ENCODE peak calls at places on chromosomes 16 and 17, in seven cellular contexts. L, D, Z, T, X, C and E are unnamed samples.

GRCh38 chr17:64097196-64097936 is 32.6 kb downstream of the ERN1 start:
- DNase-seq in L (no peak), C (peak), Z (no peak), X (no peak), D (no peak), T (no peak), E (no peak)

GRCh38 chr17:28811594-28812135 is 30.9 kb downstream of the FAM222B start:
- DNase-seq in C (no peak), L (no peak), Z (peak), D (peak), X (peak), T (peak), E (no peak)

GRCh38 chr17:47209499-47209898 is 351 bp downstream of the MYL4 start:
- DNase-seq in T (no peak), C (no peak), Z (no peak), X (no peak), L (no peak), D (no peak), E (no peak)

GRCh38 chr16:66662445-66663194 is 33.9 kb downstream of the CMTM4 start:
- DNase-seq in T (peak), C (no peak), D (peak), X (no peak), Z (peak), L (no peak), E (no peak)

GRCh38 chr16:74759564-74759963 is 15.1 kb downstream of the FA2H start:
- DNase-seq in C (no peak), Z (no peak), T (no peak), L (no peak), D (no peak), X (no peak), E (no peak)

GRCh38 chr17:74870512-74870911 is 2.3 kb downstream of the FDXR start:
- DNase-seq in D (no peak), C (peak), Z (no peak), X (no peak), L (no peak), T (no peak), E (no peak)

GRCh38 chr17:5019475-5019956 is 15.7 kb downstream of the SLC52A1 start:
- DNase-seq in L (no peak), D (peak), C (no peak), Z (no peak), T (peak), X (no peak), E (no peak)

GRCh38 chr16:3171181-3171854 is 16.7 kb upstream of the OR1F1 start:
- DNase-seq in Z (no peak), D (peak), X (peak), L (no peak), C (no peak), T (no peak), E (no peak)

GRCh38 chr16:87194172-87194571 is 123.0 kb downstream of the C16orf95 start:
- DNase-seq in T (no peak), X (peak), C (no peak), L (no peak), Z (no peak), D (no peak), E (no peak)

GRCh38 chr17:68468785-68469184 is 11.5 kb upstream of the WIPI1 start:
- DNase-seq in Z (no peak), X (no peak), C (no peak), T (no peak), D (no peak), L (no peak), E (no peak)

GRCh38 chr16:27671410-27671809 is 121.5 kb downstream of the KATNIP start:
- DNase-seq in X (no peak), T (peak), L (no peak), D (no peak), C (no peak), Z (peak), E (no peak)

GRCh38 chr16:55351936-55352335 is 27.9 kb downstream of the IRX6 start:
- DNase-seq in T (no peak), L (no peak), Z (no peak), D (no peak), X (no peak), C (no peak), E (no peak)

GRCh38 chr16:56530872-56531271 is 11.0 kb upstream of the BBS2 start:
- DNase-seq in D (no peak), Z (no peak), X (no peak), C (no peak), T (peak), L (no peak), E (no peak)

GRCh38 chr16:58843675-58844074 is 109.6 kb upstream of the GOT2 start:
- DNase-seq in T (no peak), D (peak), C (no peak), X (no peak), Z (peak), L (no peak), E (no peak)

GRCh38 chr16:56807011-56807675 is 57.9 kb upstream of the SLC12A3 start:
- DNase-seq in C (no peak), X (no peak), Z (peak), D (no peak), L (no peak), T (no peak), E (no peak)

GRCh38 chr17:37551788-37552187 is 57.4 kb downstream of the SYNRG start:
- DNase-seq in Z (no peak), D (no peak), X (no peak), T (peak), L (no peak), C (no peak), E (no peak)

GRCh38 chr16:11636172-11636721 is 32.0 kb upstream of the SNN start:
- DNase-seq in T (peak), L (no peak), C (no peak), X (no peak), D (no peak), Z (no peak), E (no peak)

GRCh38 chr17:7835818-7836595 is 2.0 kb downstream of the KDM6B start:
- DNase-seq in Z (peak), T (no peak), C (no peak), L (no peak), X (peak), D (peak), E (no peak)

GRCh38 chr17:65334391-65334790 is 197.2 kb downstream of the RGS9 start:
- DNase-seq in T (no peak), L (no peak), D (no peak), C (no peak), Z (no peak), X (no peak), E (peak)

GRCh38 chr16:12899529-12900168 is 1.7 kb upstream of the SHISA9 start:
- DNase-seq in D (no peak), T (peak), C (no peak), Z (no peak), X (no peak), L (no peak), E (no peak)

GRCh38 chr17:8160224-8160577 is 2.5 kb downstream of the VAMP2 start:
- DNase-seq in Z (no peak), T (no peak), L (no peak), X (no peak), C (no peak), D (no peak), E (no peak)

GRCh38 chr16:25256821-25257503 is 683 bp downstream of the ZKSCAN2 start:
- DNase-seq in T (peak), Z (peak), C (no peak), D (peak), L (no peak), X (no peak), E (no peak)

GRCh38 chr16:68436581-68436980 is 11.7 kb downstream of the SMPD3 start:
- DNase-seq in X (no peak), Z (peak), C (no peak), D (no peak), L (no peak), T (no peak), E (no peak)
- TF ChIP-seq CTCF in X (no peak), Z (no peak), C (no peak), D (peak), L (no peak), T (no peak), E (peak)

GRCh38 chr16:85480727-85481101 is 132.4 kb upstream of the GSE1 start:
- DNase-seq in C (no peak), D (no peak), L (no peak), X (no peak), T (no peak), Z (no peak), E (no peak)

GRCh38 chr16:85477801-85478363 is 135.2 kb upstream of the GSE1 start:
- DNase-seq in L (no peak), X (no peak), C (no peak), T (no peak), D (no peak), Z (no peak), E (no peak)

GRCh38 chr16:85481738-85482137 is 131.4 kb upstream of the GSE1 start:
- DNase-seq in T (no peak), C (no peak), L (no peak), X (no peak), Z (no peak), D (no peak), E (no peak)

GRCh38 chr16:85481206-85481605 is 131.9 kb upstream of the GSE1 start:
- DNase-seq in L (no peak), X (no peak), C (no peak), T (no peak), D (no peak), Z (no peak), E (no peak)

GRCh38 chr16:85479972-85480726 is 133.0 kb upstream of the GSE1 start:
- DNase-seq in D (no peak), C (no peak), Z (peak), X (no peak), T (no peak), L (no peak), E (no peak)
- TF ChIP-seq CTCF in D (no peak), C (no peak), Z (peak), X (no peak), T (peak), L (no peak), E (peak)

DNA sequence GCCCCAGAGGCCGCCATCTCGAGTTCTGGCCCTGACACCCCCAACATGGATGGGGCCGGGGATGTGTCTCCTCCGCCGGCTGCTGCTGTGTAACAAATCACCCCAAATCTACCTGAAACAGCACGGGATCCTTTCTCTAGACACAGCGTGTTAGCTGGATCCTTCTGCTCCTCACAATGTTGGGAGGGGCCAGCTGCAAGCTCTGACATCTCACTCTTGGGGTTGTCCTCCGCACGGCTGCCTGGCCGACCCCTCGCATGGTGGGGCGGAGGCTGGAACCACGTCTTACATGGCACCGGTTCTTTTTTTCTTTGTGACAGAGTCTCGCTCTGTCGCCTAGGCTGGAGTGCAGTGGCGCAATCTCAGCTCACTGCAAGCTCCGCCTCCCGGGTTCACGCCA is 11.6 kb upstream of the DEF8 start:
- DNase-seq in X (no peak), C (no peak), Z (no peak), D (no peak), L (no peak), T (no peak), E (no peak)
- TF ChIP-seq CTCF in X (no peak), C (no peak), Z (no peak), D (no peak), L (no peak), T (no peak), E (no peak)

DNA sequence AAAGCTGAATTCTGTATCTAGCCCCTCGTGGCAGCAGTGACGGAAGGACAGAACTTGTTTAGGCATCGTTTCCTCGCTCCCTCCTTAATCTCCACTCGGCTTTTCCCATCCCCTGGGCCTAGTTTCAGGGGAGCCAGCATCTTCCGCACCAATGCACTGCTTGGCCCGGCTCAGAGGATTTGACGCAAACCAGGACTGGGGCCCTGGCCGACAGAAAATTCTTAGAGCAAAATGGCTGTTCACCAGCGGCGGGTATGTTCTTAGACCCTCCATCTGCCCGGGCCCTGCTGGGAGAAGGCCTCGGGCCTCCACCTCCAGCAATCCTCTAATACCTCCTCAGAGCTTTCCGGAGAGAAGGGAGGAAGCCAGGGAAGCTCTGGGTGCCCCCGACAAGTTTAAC is 54.6 kb downstream of the TBC1D16 start:
- DNase-seq in L (no peak), D (peak), X (peak), T (no peak), C (no peak), Z (no peak), E (no peak)
- TF ChIP-seq CTCF in L (no peak), D (no peak), X (no peak), T (no peak), C (no peak), Z (no peak), E (no peak)

DNA sequence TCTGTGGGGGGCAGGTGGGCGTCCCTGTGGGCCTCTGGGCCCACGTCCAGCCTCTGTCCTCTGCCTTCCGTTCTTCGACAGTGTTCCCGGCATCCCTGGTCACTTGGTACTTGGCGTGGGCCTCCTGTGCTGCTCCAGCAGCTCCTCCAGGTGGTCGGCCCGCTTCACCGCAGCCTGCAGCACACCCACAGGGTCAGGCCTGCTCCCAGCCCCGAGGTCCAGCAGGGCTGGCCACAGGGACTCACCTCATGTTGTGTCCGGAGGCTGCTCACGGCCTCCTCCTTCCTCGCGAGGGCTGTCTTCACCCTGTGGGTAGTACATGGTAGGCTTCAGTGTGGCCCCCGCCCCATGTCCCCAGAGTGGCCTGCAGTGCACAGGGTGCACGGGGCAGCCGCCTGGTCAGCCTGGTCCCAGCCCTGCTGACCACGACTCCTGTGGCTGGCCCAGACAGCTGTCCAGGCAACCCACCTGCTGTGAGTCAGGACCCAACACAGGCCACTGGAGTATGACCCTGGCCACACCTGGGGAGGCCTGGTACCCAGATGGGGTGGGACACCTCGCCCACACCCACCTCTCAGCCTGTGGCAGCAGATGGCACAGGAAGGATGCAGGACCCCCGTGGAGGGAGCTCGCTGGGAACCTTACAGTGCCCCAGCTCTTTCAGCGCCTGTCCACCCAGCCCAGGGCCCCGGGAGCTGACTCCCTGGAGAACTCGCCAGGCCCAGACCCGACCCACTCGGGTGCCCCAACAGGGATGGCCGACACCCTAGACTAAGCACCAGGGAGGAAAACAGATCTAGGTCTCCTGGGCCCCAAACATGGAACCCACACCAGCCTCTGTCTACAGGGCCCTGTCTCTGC is 23.9 kb upstream of the AATK start:
- DNase-seq in X (no peak), L (no peak), T (no peak), D (peak), Z (peak), C (no peak), E (no peak)
- TF ChIP-seq CTCF in X (no peak), L (no peak), T (no peak), D (peak), Z (peak), C (no peak), E (no peak)

DNA sequence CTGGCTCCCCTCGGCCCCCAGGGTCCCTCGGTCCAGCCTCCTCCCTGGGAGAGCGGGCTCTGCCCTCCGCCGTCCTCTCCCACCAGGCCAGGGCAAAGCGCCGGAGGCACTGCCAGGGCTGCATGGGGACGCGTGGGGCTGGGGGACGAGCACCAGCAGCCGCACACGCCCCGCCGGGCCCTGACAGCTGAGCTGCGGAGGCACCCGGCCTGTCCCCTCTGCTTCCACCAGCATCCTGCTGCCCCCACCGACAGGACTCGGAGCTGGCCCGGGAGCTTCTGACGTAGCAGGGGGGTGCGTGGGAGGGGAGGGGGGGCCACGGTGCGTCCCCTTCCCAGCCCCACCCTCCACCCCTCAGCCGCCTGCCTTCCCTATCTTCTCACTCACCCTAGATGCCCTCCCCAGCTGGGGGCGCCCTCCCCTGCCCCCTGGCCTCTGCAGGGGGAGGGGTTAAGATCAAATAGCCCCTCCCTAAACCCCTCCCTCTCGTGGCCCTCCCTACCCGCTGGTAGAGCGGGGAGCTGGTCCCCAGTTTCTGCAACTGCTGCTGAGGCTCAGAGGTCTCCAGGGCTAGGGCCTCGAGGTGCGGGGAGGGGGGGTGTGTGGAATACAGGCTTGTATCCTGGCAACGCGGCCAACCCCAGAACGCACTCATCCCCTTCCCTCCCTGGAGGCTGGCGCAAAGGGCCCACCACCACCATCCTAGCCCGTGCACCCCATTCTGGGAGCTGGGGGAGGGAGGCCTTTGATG is 1.1 kb downstream of the SRCIN1 start:
- DNase-seq in T (no peak), C (no peak), L (no peak), D (peak), Z (peak), X (no peak), E (no peak)
- TF ChIP-seq CTCF in T (no peak), C (no peak), L (no peak), D (peak), Z (peak), X (no peak), E (no peak)

GRCh38 chr16:88681084-88681680 is 5.1 kb downstream of the SNAI3 start:
- DNase-seq in Z (peak), D (peak), X (no peak), T (no peak), C (no peak), L (no peak), E (no peak)
- TF ChIP-seq CTCF in Z (peak), D (peak), X (no peak), T (no peak), C (no peak), L (peak), E (peak)

DNA sequence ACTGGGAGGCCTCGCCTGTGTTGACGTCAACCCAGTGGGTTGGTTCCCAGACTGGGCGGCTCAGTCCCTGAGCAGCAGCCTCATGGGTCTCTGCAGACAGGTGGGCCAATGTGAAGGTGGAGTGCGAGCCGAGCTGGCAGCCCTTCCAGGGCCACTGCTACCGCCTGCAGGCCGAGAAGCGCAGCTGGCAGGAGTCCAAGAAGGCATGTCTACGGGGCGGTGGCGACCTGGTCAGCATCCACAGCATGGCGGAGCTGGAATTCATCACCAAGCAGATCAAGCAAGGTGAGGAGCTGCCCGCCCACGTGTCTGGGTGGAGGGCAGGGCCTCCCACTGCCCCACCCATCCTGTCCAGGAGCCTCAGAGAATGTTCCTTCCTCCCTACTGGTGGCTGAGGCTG is 44.1 kb downstream of the MRC2 start:
- DNase-seq in Z (no peak), T (peak), D (peak), C (no peak), L (no peak), X (peak), E (no peak)
- TF ChIP-seq CTCF in Z (no peak), T (no peak), D (no peak), C (no peak), L (no peak), X (no peak), E (no peak)